ENCODE peak calls at places on chromosome 18, in seven cellular contexts. J is sigmoid colon, P is transverse colon, A is esophagus muscularis mucosa, S is tibial nerve, K is upper lobe of left lung, E is SK-N-SH. U is an unnamed sample.

GRCh38 chr18:38321262-38321661 is 755.7 kb upstream of the CELF4 start:
- DNase-seq in J (no peak), P (no peak), A (no peak), S (no peak), K (no peak), E (peak), U (no peak)

GRCh38 chr18:23247363-23247762 is 112.1 kb downstream of the CABLES1 start:
- DNase-seq in J (no peak), P (no peak), A (no peak), S (no peak), K (no peak), E (no peak), U (no peak)

GRCh38 chr18:65762556-65762955 is 11.7 kb downstream of the CDH7 start:
- DNase-seq in J (no peak), P (no peak), A (no peak), S (no peak), K (no peak), E (no peak), U (no peak)

GRCh38 chr18:40452599-40452998 is 1502.4 kb upstream of the PIK3C3 start:
- DNase-seq in J (no peak), P (no peak), A (no peak), S (no peak), K (no peak), E (no peak), U (no peak)

GRCh38 chr18:54148151-54148550 is 76.3 kb downstream of the MBD2 start:
- DNase-seq in J (no peak), P (no peak), A (no peak), S (no peak), K (no peak), E (no peak), U (no peak)

GRCh38 chr18:43420950-43421349 is 143.7 kb upstream of the SYT4 start:
- DNase-seq in J (no peak), P (no peak), A (no peak), S (no peak), K (no peak), E (no peak), U (no peak)

GRCh38 chr18:78587096-78587495 is 392.5 kb upstream of the SALL3 start:
- DNase-seq in J (no peak), P (no peak), A (no peak), S (no peak), K (peak), E (no peak), U (no peak)

GRCh38 chr18:24972577-24972976 is 379.4 kb downstream of the ZNF521 start:
- DNase-seq in J (no peak), P (no peak), A (no peak), S (no peak), K (no peak), E (no peak), U (no peak)

GRCh38 chr18:47931707-47932103 is 1.2 kb upstream of the SMAD2 start:
- DNase-seq in J (no peak), P (peak), A (no peak), S (no peak), K (peak), E (peak), U (peak)

GRCh38 chr18:6776193-6776592 is 46.7 kb downstream of the ARHGAP28 start:
- DNase-seq in J (no peak), P (no peak), A (no peak), S (no peak), K (no peak), E (no peak), U (no peak)

GRCh38 chr18:48153641-48154481 is 223.4 kb upstream of the SMAD2 start:
- DNase-seq in J (no peak), P (no peak), A (no peak), S (peak), K (peak), E (no peak), U (peak)

GRCh38 chr18:59005266-59005665 is 134.4 kb upstream of the SEC11C start:
- DNase-seq in J (no peak), P (no peak), A (no peak), S (peak), K (no peak), E (no peak), U (no peak)

GRCh38 chr18:55579888-55580287 is 8.1 kb downstream of the TCF4 start:
- DNase-seq in J (no peak), P (no peak), A (no peak), S (no peak), K (no peak), E (no peak), U (no peak)

GRCh38 chr18:11654736-11655604 is 34.1 kb upstream of the GNAL start:
- DNase-seq in J (no peak), P (peak), A (peak), S (peak), K (peak), E (peak), U (peak)

GRCh38 chr18:50099725-50100414 is 95.1 kb downstream of the MYO5B start:
- DNase-seq in J (no peak), P (no peak), A (no peak), S (no peak), K (no peak), E (no peak), U (no peak)

GRCh38 chr18:79962311-79962710 is 2.1 kb upstream of the HSBP1L1 start:
- DNase-seq in J (peak), P (no peak), A (no peak), S (no peak), K (peak), E (no peak), U (no peak)

GRCh38 chr18:21689736-21690135 is 14.8 kb downstream of the ABHD3 start:
- DNase-seq in J (no peak), P (no peak), A (no peak), S (no peak), K (no peak), E (no peak), U (no peak)

GRCh38 chr18:79983253-79983652 is 5.1 kb downstream of the TXNL4A start:
- DNase-seq in J (no peak), P (no peak), A (no peak), S (no peak), K (peak), E (no peak), U (no peak)

GRCh38 chr18:24727685-24728084 is 267.2 kb downstream of the HRH4 start:
- DNase-seq in J (no peak), P (no peak), A (peak), S (no peak), K (no peak), E (no peak), U (no peak)

GRCh38 chr18:2148823-2149222 is 422.5 kb downstream of the METTL4 start:
- DNase-seq in J (no peak), P (no peak), A (no peak), S (no peak), K (no peak), E (no peak), U (no peak)

GRCh38 chr18:70671889-70672551 is 383.2 kb downstream of the SOCS6 start:
- DNase-seq in J (no peak), P (no peak), A (no peak), S (no peak), K (no peak), E (no peak), U (no peak)

GRCh38 chr18:9825571-9826073 is 60.2 kb upstream of the TXNDC2 start:
- DNase-seq in J (no peak), P (peak), A (peak), S (peak), K (peak), E (no peak), U (no peak)
- TF ChIP-seq EP300 in J (peak), P (peak), A (peak), S (peak), K (peak), E (peak), U (no peak)

GRCh38 chr18:51257150-51257549 is 59.7 kb upstream of the MEX3C start:
- DNase-seq in J (no peak), P (no peak), A (no peak), S (no peak), K (no peak), E (no peak), U (no peak)
- TF ChIP-seq EP300 in J (no peak), P (no peak), A (no peak), S (no peak), K (no peak), E (no peak), U (no peak)

GRCh38 chr18:75140296-75140695 is 68.6 kb downstream of the PTGR3 start:
- DNase-seq in J (no peak), P (no peak), A (peak), S (no peak), K (no peak), E (no peak), U (no peak)
- TF ChIP-seq EP300 in J (no peak), P (no peak), A (no peak), S (no peak), K (no peak), E (no peak), U (no peak)

DNA sequence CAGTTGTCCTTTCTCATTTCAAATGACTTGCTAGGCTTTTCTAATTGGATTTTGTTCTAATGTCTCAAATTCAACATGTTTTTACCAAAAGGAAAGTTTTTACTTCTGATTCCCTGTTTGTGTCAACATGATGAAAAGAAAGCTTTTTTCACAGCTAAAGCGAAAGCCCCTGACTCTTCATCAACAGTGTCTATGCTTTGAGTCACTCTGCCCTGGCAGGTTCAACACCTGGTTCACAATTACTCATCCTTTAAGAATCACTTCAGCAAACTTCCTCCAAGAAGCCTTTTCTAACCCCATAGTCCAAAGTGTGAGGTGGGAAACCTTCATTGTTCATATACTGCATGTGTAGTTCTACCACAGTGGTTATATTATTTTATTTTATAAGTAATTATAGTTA is 7.6 kb upstream of the DSG2 start:
- DNase-seq in J (no peak), P (no peak), A (no peak), S (no peak), K (no peak), E (no peak), U (no peak)
- TF ChIP-seq EP300 in J (no peak), P (no peak), A (no peak), S (no peak), K (no peak), E (no peak), U (no peak)

GRCh38 chr18:77181950-77182707 is 49.5 kb upstream of the MBP start:
- DNase-seq in J (no peak), P (no peak), A (no peak), S (no peak), K (no peak), E (no peak), U (no peak)

GRCh38 chr18:77173274-77174030 is 40.9 kb upstream of the MBP start:
- DNase-seq in J (no peak), P (no peak), A (no peak), S (no peak), K (no peak), E (no peak), U (no peak)

GRCh38 chr18:77178559-77178958 is 46.0 kb upstream of the MBP start:
- DNase-seq in J (no peak), P (no peak), A (no peak), S (peak), K (peak), E (no peak), U (no peak)

DNA sequence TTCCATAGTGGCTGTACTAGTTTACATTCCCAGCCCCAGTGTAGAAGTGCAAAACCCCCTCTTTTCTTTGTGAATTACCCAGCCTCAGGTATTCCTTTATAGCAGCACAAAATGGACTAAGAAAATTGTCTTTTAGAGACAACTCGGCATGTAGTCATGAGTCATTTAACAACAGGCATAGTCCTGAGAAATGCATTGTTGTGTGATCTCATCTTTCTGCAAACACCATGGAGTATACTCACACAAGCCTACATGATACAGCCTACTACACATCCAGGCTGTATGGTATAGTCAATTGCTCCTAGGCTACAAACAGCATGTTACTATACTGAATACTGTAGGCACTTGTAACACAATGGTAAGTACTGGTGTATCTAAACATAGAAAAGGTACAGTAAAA is 44.4 kb upstream of the MBP start:
- DNase-seq in J (no peak), P (no peak), A (no peak), S (no peak), K (no peak), E (no peak), U (no peak)
- TF ChIP-seq EP300 in J (no peak), P (no peak), A (no peak), S (no peak), K (no peak), E (no peak), U (no peak)

U was measured in stomach.